ENCODE peak calls at places on chromosomes 16 and 17, in five cellular contexts. Y, C, F, D and B are unnamed samples.

GRCh38 chr16:89232107-89232506 is 14.6 kb downstream of the ZNF778 start:
- DNase-seq in D (no peak), Y (no peak), C (no peak), F (no peak), B (no peak)

GRCh38 chr17:70053241-70054234 is 21.5 kb upstream of the KCNJ16 start:
- DNase-seq in C (no peak), Y (peak; percentile 29), D (no peak), F (no peak), B (no peak)

GRCh38 chr17:8862213-8863056 is 5.0 kb downstream of the PIK3R6 start:
- DNase-seq in D (no peak), Y (no peak), F (no peak), C (no peak), B (no peak)

GRCh38 chr16:14658063-14658462 is 25.3 kb downstream of the BFAR start:
- DNase-seq in D (no peak), C (no peak), F (no peak), Y (no peak), B (no peak)

GRCh38 chr17:382644-383533 is 30.3 kb upstream of the RPH3AL start:
- DNase-seq in Y (peak; percentile 67), F (no peak), C (no peak), D (no peak), B (no peak)

GRCh38 chr16:30063278-30063892 is 2.2 kb upstream of the ALDOA start:
- DNase-seq in F (no peak), D (no peak), Y (peak; percentile 39), C (no peak), B (no peak)

GRCh38 chr16:50946098-50946497 is 204.2 kb downstream of the CYLD start:
- DNase-seq in D (no peak), F (no peak), C (no peak), Y (no peak), B (no peak)

GRCh38 chr16:51629602-51630001 is 478.5 kb upstream of the SALL1 start:
- DNase-seq in D (no peak), Y (no peak), C (no peak), F (no peak), B (no peak)

GRCh38 chr17:15289285-15290185 is 24.4 kb upstream of the PMP22 start:
- DNase-seq in F (no peak), D (no peak), C (no peak), Y (no peak), B (no peak)

GRCh38 chr16:29790949-29791844 is 646 bp downstream of the KIF22 start:
- DNase-seq in D (no peak), F (no peak), C (no peak), Y (no peak), B (no peak)

GRCh38 chr17:66364508-66365203 is 62.2 kb downstream of the PRKCA start:
- DNase-seq in D (no peak), F (no peak), C (no peak), Y (no peak), B (no peak)

GRCh38 chr17:79937435-79937870 is 98.2 kb upstream of the CBX4 start:
- DNase-seq in D (peak; percentile 54), Y (no peak), F (no peak), C (no peak), B (no peak)

GRCh38 chr17:50943575-50943933 is 77.4 kb upstream of the TOB1 start:
- DNase-seq in F (peak; percentile 28), Y (peak; percentile 32), C (no peak), D (peak; percentile 35), B (no peak)

GRCh38 chr16:67541391-67542263 is 13.0 kb downstream of the RIPOR1 start:
- DNase-seq in F (peak; percentile 36), Y (peak; percentile 65), C (no peak), D (peak; percentile 52), B (no peak)

GRCh38 chr17:45042346-45043120 is 8.9 kb downstream of the DCAKD start:
- DNase-seq in F (no peak), D (no peak), Y (no peak), C (no peak), B (no peak)

GRCh38 chr16:57592591-57593003 is 35.8 kb upstream of the ADGRG1 start:
- DNase-seq in C (peak; percentile 65), Y (no peak), D (no peak), F (no peak), B (no peak)

GRCh38 chr17:79141578-79142338 is 67.1 kb downstream of the ENGASE start:
- DNase-seq in Y (no peak), D (no peak), F (no peak), C (no peak), B (no peak)

GRCh38 chr17:9760336-9760735 is 31.1 kb downstream of the DHRS7C start:
- DNase-seq in Y (no peak), F (no peak), C (no peak), D (no peak), B (no peak)

DNA sequence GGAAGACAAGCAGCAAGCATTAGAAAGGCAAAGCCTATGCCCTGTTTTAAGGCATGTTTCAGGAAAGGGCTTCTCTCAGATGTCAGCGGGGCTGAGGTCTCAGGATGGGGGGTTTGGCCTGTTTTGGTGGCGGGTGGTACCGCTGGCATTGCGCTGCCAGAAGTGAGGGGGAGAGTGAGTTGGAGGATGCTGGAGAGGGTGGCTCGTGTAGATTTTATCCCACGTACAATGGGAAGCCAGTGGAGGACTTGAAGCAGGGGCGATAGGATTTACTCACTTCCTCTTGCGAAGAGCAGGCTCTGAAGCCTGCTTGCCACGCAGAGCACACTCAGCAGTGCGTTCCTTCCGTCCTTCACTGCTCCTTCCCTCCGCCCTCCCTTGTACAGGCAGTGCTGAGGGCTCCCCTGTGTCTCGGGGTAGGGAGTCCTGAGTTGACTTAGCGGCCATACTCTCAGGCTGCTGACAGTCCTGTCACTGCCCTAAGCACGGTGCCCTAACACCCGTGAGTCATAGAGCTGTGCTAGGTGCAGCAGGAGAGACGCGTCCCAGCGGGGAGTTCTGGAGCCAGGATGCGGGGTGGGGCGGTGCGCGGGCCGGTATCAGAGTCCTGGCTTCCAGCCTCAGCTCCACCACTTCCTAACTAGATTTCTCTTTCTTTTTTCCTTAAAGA is 113.1 kb downstream of the SNX29 start:
- DNase-seq in F (no peak), Y (peak; percentile 41), D (no peak), C (no peak), B (no peak)
- H3K4me3 ChIP-seq in F (no peak overlapping the region), Y (no peak overlapping the region), D (peak overlapping the region; percentile 22), C (peak overlapping the region; percentile 55), B (no peak overlapping the region)

DNA sequence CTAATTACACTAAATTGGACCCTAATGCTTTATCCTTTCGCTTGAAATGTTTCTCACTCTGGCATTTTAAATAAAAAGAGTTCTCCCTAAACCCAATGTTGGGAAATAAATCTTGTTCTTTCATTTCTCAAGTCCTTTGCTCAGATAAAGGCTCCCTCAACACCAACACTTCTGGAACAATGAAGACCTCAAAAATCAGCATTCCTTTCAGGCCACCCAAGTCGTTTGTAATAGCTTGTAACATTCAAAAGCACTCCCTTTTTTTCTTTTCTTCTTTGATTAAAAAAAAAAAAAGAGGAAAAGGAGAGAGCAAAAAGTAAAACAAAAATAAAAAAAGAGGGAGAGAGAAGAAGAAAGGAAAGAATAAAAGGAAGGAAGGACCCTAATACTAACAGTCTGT is 23.3 kb upstream of the FOXJ1 start:
- DNase-seq in F (no peak), Y (no peak), C (no peak), D (no peak), B (no peak)
- H3K4me3 ChIP-seq in F (no peak overlapping the region), Y (no peak overlapping the region), C (no peak overlapping the region), D (no peak overlapping the region), B (no peak overlapping the region)

DNA sequence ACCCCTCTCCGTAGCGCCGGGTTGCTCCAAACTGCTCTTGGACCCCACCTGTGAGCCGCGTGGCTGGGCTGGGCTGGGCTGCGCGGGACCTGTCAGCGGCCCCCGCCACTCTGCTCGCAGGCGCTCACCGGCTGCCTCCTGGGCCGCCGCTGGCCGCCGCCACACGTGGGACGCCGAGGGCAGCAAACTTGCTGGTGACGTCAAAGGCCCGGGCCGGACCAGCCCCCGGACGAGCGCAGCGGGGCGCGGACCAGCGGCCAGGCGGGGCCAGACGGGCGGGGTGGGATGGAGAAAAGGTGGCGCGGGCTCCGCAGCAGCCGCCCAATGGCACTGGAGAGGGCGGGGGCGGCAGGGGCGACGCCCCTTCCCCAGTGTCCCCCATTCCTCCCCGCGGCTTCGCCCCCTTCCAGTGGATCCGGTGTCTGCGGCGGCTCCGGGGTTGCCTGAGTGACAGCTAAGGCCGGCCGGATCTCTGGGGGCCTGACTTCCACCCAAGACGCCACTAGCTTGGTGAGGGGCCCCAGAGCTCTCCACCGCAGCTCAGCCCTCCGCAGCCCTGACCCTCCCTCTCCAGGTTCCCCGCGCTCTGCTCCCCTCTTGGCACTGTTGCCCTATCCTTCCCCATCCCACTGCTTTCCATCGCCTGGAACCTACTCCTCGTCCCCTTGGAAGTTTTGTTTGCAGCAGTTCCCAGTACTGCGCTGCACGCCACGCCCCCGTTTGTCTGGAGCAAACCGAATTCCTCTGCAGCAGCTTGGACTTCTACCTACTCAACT is at the start of gene HS3ST3A1:
- DNase-seq in Y (peak; percentile 38), C (no peak), D (peak; percentile 49), F (no peak), B (peak; percentile 63)
- H3K4me3 ChIP-seq in Y (peak within 1 kb of the TSS; percentile 26), C (peak within 1 kb of the TSS; percentile 4), D (peak within 1 kb of the TSS; percentile 59), F (no peak within 1 kb of the TSS), B (peak within 1 kb of the TSS; percentile 70)

GRCh38 chr17:42361781-42362186 is 26.5 kb downstream of the STAT3 start:
- DNase-seq in C (peak; percentile 14), F (no peak), Y (no peak), D (no peak), B (no peak)

GRCh38 chr17:42365136-42365535 is 23.1 kb downstream of the STAT3 start:
- DNase-seq in Y (peak; percentile 75), F (no peak), D (no peak), C (no peak), B (peak; percentile 65)

GRCh38 chr17:42363231-42363630 is 25.0 kb downstream of the STAT3 start:
- DNase-seq in C (no peak), F (no peak), D (no peak), Y (no peak), B (no peak)

GRCh38 chr17:42363767-42364585 is 24.3 kb downstream of the STAT3 start:
- DNase-seq in Y (no peak), F (no peak), D (no peak), C (no peak), B (peak; percentile 70)

DNA sequence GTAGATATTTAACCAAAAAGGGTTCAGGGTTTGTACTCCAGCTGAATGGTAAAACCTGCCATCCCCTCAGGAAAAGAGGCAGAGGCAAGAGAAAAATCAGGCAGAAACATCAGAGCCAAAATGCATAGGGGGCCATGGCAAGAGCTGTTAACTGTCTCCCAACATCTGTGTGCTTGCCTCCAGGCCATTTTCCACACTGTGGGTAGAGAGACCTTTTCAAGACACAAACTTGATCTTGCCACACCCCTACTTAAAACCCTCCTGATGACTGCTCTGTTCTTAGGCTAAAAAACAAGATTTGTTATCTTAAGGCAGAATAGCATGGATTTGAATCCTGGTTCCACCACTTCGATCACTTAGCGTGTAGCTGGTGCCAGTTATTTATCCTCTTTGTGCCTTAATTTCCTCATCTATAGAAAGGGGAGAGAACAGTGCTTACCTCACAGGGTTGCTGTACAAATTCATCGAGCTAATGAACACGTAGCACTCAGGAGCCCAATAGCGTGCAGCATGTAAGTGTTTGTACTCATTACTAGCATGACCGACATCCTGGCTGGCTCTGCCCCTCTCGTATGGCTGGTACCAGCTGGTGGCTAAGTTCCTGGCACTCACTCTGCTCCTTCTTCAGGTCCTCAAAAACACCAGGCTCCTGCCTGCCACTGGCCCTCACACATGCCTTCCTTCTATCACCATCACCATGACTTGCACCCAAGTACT is 25.8 kb downstream of the STAT3 start:
- DNase-seq in C (no peak), F (no peak), D (peak; percentile 74), Y (no peak), B (no peak)
- H3K4me3 ChIP-seq in C (no peak overlapping the region), F (no peak overlapping the region), D (no peak overlapping the region), Y (no peak overlapping the region), B (no peak overlapping the region)

DNA sequence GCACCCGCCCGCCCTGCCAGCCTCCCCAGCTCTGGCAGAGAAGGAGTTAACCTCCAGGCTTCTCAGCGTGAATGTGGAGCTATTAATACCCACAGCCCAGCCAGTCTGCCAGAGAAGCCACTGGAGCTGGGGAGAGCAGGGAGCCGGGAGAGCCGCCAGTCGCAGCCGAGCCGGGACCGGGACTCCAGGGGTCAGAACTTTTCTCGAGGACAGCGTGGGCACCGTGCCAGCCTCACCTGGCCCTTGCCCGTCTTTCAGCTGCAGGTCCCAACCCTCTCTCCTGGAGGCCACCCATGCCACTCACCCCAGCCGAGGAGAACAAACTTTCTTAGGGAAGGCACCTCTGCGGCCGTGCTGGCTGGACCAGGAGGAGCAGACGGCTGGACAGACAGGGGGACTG is 33.8 kb upstream of the SBK1 start:
- DNase-seq in F (peak; percentile 30), Y (peak; percentile 32), C (no peak), D (peak; percentile 93), B (no peak)
- H3K4me3 ChIP-seq in F (no peak overlapping the region), Y (no peak overlapping the region), C (no peak overlapping the region), D (peak overlapping the region; percentile 73), B (no peak overlapping the region)